ENCODE peak calls at places on chromosome 22, in four cellular contexts. K, T, O and X are unnamed samples.

GRCh38 chr22:47292546-47293320 is 530.3 kb downstream of the TBC1D22A start:
- DNase-seq in K (no peak), T (no peak), O (peak), X (no peak)

GRCh38 chr22:45163074-45163416 is 680 bp upstream of the NUP50 start:
- DNase-seq in K (peak), T (no peak), O (no peak), X (no peak)

GRCh38 chr22:26674211-26675190 is 17.1 kb downstream of the MIAT start:
- DNase-seq in K (no peak), T (no peak), O (no peak), X (no peak)

GRCh38 chr22:29233503-29233902 is 27.8 kb downstream of the EMID1 start:
- DNase-seq in O (no peak), K (no peak), T (no peak), X (no peak)

GRCh38 chr22:29635734-29636357 is 32.4 kb downstream of the NF2 start:
- DNase-seq in K (peak), O (no peak), T (no peak), X (no peak)

GRCh38 chr22:39349506-39349966 is 255 bp upstream of the SYNGR1 start:
- DNase-seq in K (no peak), O (peak), T (no peak), X (no peak)

GRCh38 chr22:30816413-30816812 is 121.7 kb downstream of the OSBP2 start:
- DNase-seq in K (no peak), T (no peak), O (no peak), X (no peak)

GRCh38 chr22:32311551-32312071 is 46.1 kb upstream of the RFPL3 start:
- DNase-seq in O (no peak), T (no peak), K (no peak), X (no peak)

GRCh38 chr22:23557036-23557435 is 23.1 kb downstream of the IGLL1 start:
- DNase-seq in O (no peak), K (no peak), T (no peak), X (no peak)

GRCh38 chr22:28019360-28019759 is 100.3 kb upstream of the PITPNB start:
- DNase-seq in T (no peak), K (no peak), O (peak), X (peak)

GRCh38 chr22:26894766-26895485 is 237.5 kb downstream of the MIAT start:
- DNase-seq in O (no peak), K (peak), T (no peak), X (no peak)

GRCh38 chr22:45720875-45721378 is 49.3 kb downstream of the ATXN10 start:
- DNase-seq in O (no peak), T (no peak), K (no peak), X (no peak)

GRCh38 chr22:45717787-45718186 is 46.2 kb downstream of the ATXN10 start:
- DNase-seq in O (no peak), T (no peak), K (peak), X (no peak)

GRCh38 chr22:46352691-46353386 is 17.3 kb downstream of the TRMU start:
- DNase-seq in T (no peak), K (peak), O (no peak), X (no peak)

GRCh38 chr22:23302171-23303002 is 122.1 kb downstream of the BCR start:
- DNase-seq in T (no peak), O (no peak), K (no peak), X (no peak)

GRCh38 chr22:19121631-19122142 is 525 bp downstream of the DGCR2 start:
- DNase-seq in T (no peak), O (peak), K (peak), X (no peak)

GRCh38 chr22:27238935-27239510 is 562.5 kb downstream of the MN1 start:
- DNase-seq in K (peak), O (peak), T (no peak), X (peak)

GRCh38 chr22:45627489-45628233 is 44.0 kb upstream of the ATXN10 start:
- DNase-seq in O (no peak), T (no peak), K (no peak), X (no peak)

GRCh38 chr22:39434721-39435120 is 22.1 kb upstream of the MGAT3 start:
- DNase-seq in T (no peak), O (no peak), K (no peak), X (no peak)

GRCh38 chr22:44085743-44086741 is 61.9 kb downstream of the PARVB start:
- DNase-seq in K (peak), T (no peak), O (peak), X (no peak)

GRCh38 chr22:23548501-23549197 is 31.4 kb downstream of the IGLL1 start:
- DNase-seq in O (no peak), T (no peak), K (no peak), X (no peak)

GRCh38 chr22:17753401-17753989 is 20.8 kb downstream of the BID start:
- DNase-seq in O (no peak), K (peak), T (no peak), X (no peak)
- TF ChIP-seq CTCF in O (no peak), K (no peak), T (no peak), X (no peak)

GRCh38 chr22:37782340-37783168 is 25.2 kb upstream of the GCAT start:
- DNase-seq in O (no peak), K (peak), T (no peak), X (no peak)

GRCh38 chr22:37778370-37779009 is 29.2 kb upstream of the GCAT start:
- DNase-seq in O (no peak), T (no peak), K (no peak), X (no peak)

GRCh38 chr22:37784829-37785495 is 22.8 kb upstream of the GCAT start:
- DNase-seq in K (no peak), O (no peak), T (no peak), X (no peak)

GRCh38 chr22:37777122-37777687 is 30.5 kb upstream of the GCAT start:
- DNase-seq in O (peak), K (peak), T (no peak), X (no peak)

GRCh38 chr22:37781434-37782059 is 26.2 kb upstream of the GCAT start:
- DNase-seq in O (no peak), K (peak), T (no peak), X (no peak)
- TF ChIP-seq CTCF in O (no peak), K (peak), T (no peak), X (no peak)

GRCh38 chr22:50641696-50642607 is 14.0 kb upstream of the ARSA start:
- DNase-seq in O (no peak), T (no peak), K (peak), X (no peak)
- TF ChIP-seq CTCF in O (peak), T (no peak), K (peak), X (no peak)

GRCh38 chr22:40588726-40589125 is 47.8 kb downstream of the MRTFA start:
- DNase-seq in K (peak), O (no peak), T (no peak), X (no peak)
- TF ChIP-seq CTCF in K (no peak), O (no peak), T (no peak), X (no peak)

DNA sequence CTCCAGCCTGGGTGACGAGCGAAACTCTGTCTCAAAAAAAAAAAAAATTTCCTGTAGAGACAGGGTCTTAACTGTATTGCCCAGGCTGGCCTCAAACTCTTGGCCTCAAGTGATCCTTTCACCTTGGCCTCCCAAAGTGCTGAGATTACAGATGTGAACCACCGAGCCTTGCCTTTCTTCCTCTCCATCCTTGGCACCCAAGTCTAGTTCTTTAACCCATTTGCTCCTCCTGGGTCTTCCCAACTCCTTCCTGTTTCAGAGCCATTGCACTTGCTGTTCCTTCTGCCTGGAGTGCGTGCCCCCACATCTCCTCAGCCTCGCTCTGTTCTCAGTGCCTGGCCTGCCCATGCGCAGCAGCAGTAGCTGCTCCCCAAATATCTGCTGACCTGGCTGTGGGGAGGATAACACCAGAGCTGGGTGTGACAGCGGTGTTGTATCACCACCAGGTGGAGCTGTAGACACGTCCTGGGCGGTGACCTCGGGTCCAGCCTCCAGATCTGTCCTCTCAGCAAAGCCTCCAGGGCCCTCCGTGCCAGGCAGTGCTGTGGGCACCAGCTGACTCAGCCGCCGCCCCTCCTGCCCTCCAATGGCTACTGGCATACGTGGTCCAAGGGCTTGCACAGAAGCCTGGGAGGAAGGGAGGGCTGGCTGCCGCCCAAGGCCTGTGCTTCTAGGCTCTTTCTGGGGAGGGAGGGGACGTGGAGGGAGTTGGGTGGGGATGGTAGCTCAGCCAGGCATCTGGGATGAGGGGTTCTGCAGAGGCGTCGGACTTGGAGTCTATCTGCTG is 22.0 kb downstream of the TEF start:
- DNase-seq in T (peak), K (peak), O (peak), X (peak)
- TF ChIP-seq CTCF in T (peak), K (peak), O (peak), X (no peak)